ENCODE peak calls at places on chromosomes 2 and 18, in four cellular contexts. One of them, this sample, is unnamed.

GRCh38 chr2:236661064-236661761 is 91.6 kb downstream of the ACKR3 start:
- DNase-seq in ovary: no peak
- DNase-seq in transverse colon: no peak
- DNase-seq in sigmoid colon: no peak
- DNase-seq in this sample: no peak

GRCh38 chr2:197205590-197206215 is 104.9 kb downstream of the ANKRD44 start:
- DNase-seq in ovary: no peak
- DNase-seq in transverse colon: peak; percentile 30
- DNase-seq in sigmoid colon: no peak
- DNase-seq in this sample: no peak

GRCh38 chr2:130865401-130865800 is 28.7 kb downstream of the ARHGEF4 start:
- DNase-seq in ovary: no peak
- DNase-seq in transverse colon: no peak
- DNase-seq in sigmoid colon: no peak
- DNase-seq in this sample: no peak

GRCh38 chr2:133591164-133591563 is 22.9 kb upstream of the NCKAP5 start:
- DNase-seq in ovary: no peak
- DNase-seq in transverse colon: peak; percentile 30
- DNase-seq in sigmoid colon: peak; percentile 82
- DNase-seq in this sample: no peak

GRCh38 chr18:22912835-22913234 is 20.3 kb upstream of the RBBP8 start:
- DNase-seq in ovary: no peak
- DNase-seq in transverse colon: no peak
- DNase-seq in sigmoid colon: no peak
- DNase-seq in this sample: no peak

GRCh38 chr2:54634012-54634411 is 89.5 kb upstream of the EML6 start:
- DNase-seq in ovary: no peak
- DNase-seq in transverse colon: no peak
- DNase-seq in sigmoid colon: no peak
- DNase-seq in this sample: no peak

GRCh38 chr2:208039661-208040060 is 14.3 kb upstream of the PLEKHM3 start:
- DNase-seq in ovary: no peak
- DNase-seq in transverse colon: no peak
- DNase-seq in sigmoid colon: no peak
- DNase-seq in this sample: no peak

GRCh38 chr2:25313711-25314513 is 27.8 kb downstream of the DNMT3A start:
- DNase-seq in ovary: no peak
- DNase-seq in transverse colon: no peak
- DNase-seq in sigmoid colon: no peak
- DNase-seq in this sample: no peak

GRCh38 chr18:50013363-50014138 is 181.4 kb downstream of the MYO5B start:
- DNase-seq in ovary: no peak
- DNase-seq in transverse colon: no peak
- DNase-seq in sigmoid colon: no peak
- DNase-seq in this sample: no peak

GRCh38 chr2:230895536-230896345 is 29.3 kb downstream of the GPR55 start:
- DNase-seq in ovary: peak; percentile 1
- DNase-seq in transverse colon: peak; percentile 78
- DNase-seq in sigmoid colon: peak; percentile 46
- DNase-seq in this sample: no peak

GRCh38 chr2:235598026-235598425 is 104.2 kb downstream of the AGAP1 start:
- DNase-seq in ovary: no peak
- DNase-seq in transverse colon: no peak
- DNase-seq in sigmoid colon: no peak
- DNase-seq in this sample: no peak

GRCh38 chr2:152359573-152360363 is 24.8 kb downstream of the FMNL2 start:
- DNase-seq in ovary: no peak
- DNase-seq in transverse colon: no peak
- DNase-seq in sigmoid colon: no peak
- DNase-seq in this sample: no peak

DNA sequence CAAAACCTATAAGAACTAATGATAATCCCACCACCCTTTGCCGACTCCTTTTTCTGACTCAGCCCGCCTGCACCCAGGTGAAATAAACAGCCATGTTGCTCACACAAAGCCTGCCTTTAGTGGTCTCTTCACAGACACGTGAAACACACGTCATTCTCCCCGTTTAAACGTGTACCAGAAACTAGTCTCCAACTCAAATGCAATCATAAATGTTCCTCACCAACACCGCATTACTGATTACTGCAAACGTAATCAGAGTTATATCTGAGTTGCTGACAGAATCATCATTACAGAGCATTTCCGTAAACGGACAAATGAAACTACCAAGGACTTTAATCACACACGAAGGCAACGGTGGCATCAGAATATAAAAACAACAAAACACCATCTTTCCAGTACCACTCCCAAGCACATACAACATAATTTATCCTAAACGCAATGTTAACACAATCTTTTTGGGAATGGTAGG is 1.9 kb downstream of the CLK1 start:
- DNase-seq in ovary: peak; percentile 27
- DNase-seq in transverse colon: peak; percentile 27
- DNase-seq in sigmoid colon: no peak
- DNase-seq in this sample: peak; percentile 59
- TF ChIP-seq POLR2A in ovary: peak; percentile 38
- TF ChIP-seq POLR2A in transverse colon: peak; percentile 52
- TF ChIP-seq POLR2A in sigmoid colon: peak; percentile 41
- TF ChIP-seq POLR2A in this sample: peak; percentile 25

GRCh38 chr2:42810126-42810970 is 18.0 kb upstream of the HAAO start:
- DNase-seq in ovary: peak; percentile 95
- DNase-seq in transverse colon: peak; percentile 95
- DNase-seq in sigmoid colon: peak; percentile 98
- DNase-seq in this sample: peak; percentile 96
- TF ChIP-seq CTCF in ovary: no peak
- TF ChIP-seq CTCF in transverse colon: no peak
- TF ChIP-seq CTCF in sigmoid colon: no peak
- TF ChIP-seq CTCF in this sample: no peak

GRCh38 chr18:40851014-40851429 is 1104.0 kb upstream of the PIK3C3 start:
- DNase-seq in ovary: no peak
- DNase-seq in transverse colon: no peak
- DNase-seq in sigmoid colon: no peak
- DNase-seq in this sample: no peak
- TF ChIP-seq POLR2A in ovary: no peak
- TF ChIP-seq POLR2A in transverse colon: no peak
- TF ChIP-seq POLR2A in sigmoid colon: no peak
- TF ChIP-seq POLR2A in this sample: no peak

GRCh38 chr2:156064540-156064939 is 268.0 kb downstream of the NR4A2 start:
- DNase-seq in ovary: no peak
- DNase-seq in transverse colon: no peak
- DNase-seq in sigmoid colon: no peak
- DNase-seq in this sample: no peak

GRCh38 chr2:156065912-156066311 is 266.6 kb downstream of the NR4A2 start:
- DNase-seq in ovary: no peak
- DNase-seq in transverse colon: no peak
- DNase-seq in sigmoid colon: no peak
- DNase-seq in this sample: no peak
- TF ChIP-seq CTCF in ovary: no peak
- TF ChIP-seq CTCF in transverse colon: peak; percentile 16
- TF ChIP-seq CTCF in sigmoid colon: no peak
- TF ChIP-seq CTCF in this sample: no peak

GRCh38 chr2:112764071-112765044 is at the start of gene CKAP2L:
- DNase-seq in ovary: peak; percentile 72
- DNase-seq in transverse colon: peak; percentile 97
- DNase-seq in sigmoid colon: peak; percentile 96
- DNase-seq in this sample: peak; percentile 98
- TF ChIP-seq POLR2A in ovary: no peak
- TF ChIP-seq POLR2A in transverse colon: no peak
- TF ChIP-seq POLR2A in sigmoid colon: no peak
- TF ChIP-seq POLR2A in this sample: no peak

This sample was measured in lower leg skin.